ENCODE peak calls at places on chromosomes 16 and 17, in six cellular contexts. One of them, this sample, is unnamed.

GRCh38 chr17:37725021-37725585 is 19.8 kb downstream of the HNF1B start:
- DNase-seq in cardiac muscle cell: no peak
- DNase-seq in NCI-H774: no peak
- DNase-seq in NCI-H2081: no peak
- DNase-seq in HEK293T: no peak
- DNase-seq in GM13976: no peak
- DNase-seq in this sample: no peak

GRCh38 chr16:74083582-74083981 is 213.0 kb upstream of the PSMD7 start:
- DNase-seq in cardiac muscle cell: no peak
- DNase-seq in NCI-H774: no peak
- DNase-seq in NCI-H2081: no peak
- DNase-seq in HEK293T: no peak
- DNase-seq in GM13976: no peak
- DNase-seq in this sample: no peak

GRCh38 chr16:12027558-12027957 is 51.0 kb downstream of the SNX29 start:
- DNase-seq in cardiac muscle cell: no peak
- DNase-seq in NCI-H774: no peak
- DNase-seq in NCI-H2081: no peak
- DNase-seq in HEK293T: no peak
- DNase-seq in GM13976: no peak
- DNase-seq in this sample: no peak

GRCh38 chr16:549544-550263 is 10.5 kb upstream of the PRR35 start:
- DNase-seq in cardiac muscle cell: no peak
- DNase-seq in NCI-H774: no peak
- DNase-seq in NCI-H2081: no peak
- DNase-seq in HEK293T: no peak
- DNase-seq in GM13976: no peak
- DNase-seq in this sample: no peak

GRCh38 chr17:79834575-79835469 is 4.4 kb downstream of the CBX4 start:
- DNase-seq in cardiac muscle cell: peak
- DNase-seq in NCI-H774: no peak
- DNase-seq in NCI-H2081: no peak
- DNase-seq in HEK293T: peak
- DNase-seq in GM13976: peak
- DNase-seq in this sample: no peak

GRCh38 chr17:10824874-10825273 is 13.0 kb downstream of the PIRT start:
- DNase-seq in cardiac muscle cell: no peak
- DNase-seq in NCI-H774: no peak
- DNase-seq in NCI-H2081: no peak
- DNase-seq in HEK293T: no peak
- DNase-seq in GM13976: no peak
- DNase-seq in this sample: no peak

GRCh38 chr16:57145964-57146647 is 39.7 kb downstream of the PSME3IP1 start:
- DNase-seq in cardiac muscle cell: no peak
- DNase-seq in NCI-H774: no peak
- DNase-seq in NCI-H2081: no peak
- DNase-seq in HEK293T: no peak
- DNase-seq in GM13976: no peak
- DNase-seq in this sample: no peak

GRCh38 chr17:72677714-72678390 is 414.6 kb downstream of the SLC39A11 start:
- DNase-seq in cardiac muscle cell: no peak
- DNase-seq in NCI-H774: no peak
- DNase-seq in NCI-H2081: no peak
- DNase-seq in HEK293T: no peak
- DNase-seq in GM13976: no peak
- DNase-seq in this sample: no peak

GRCh38 chr17:63082273-63082861 is 116.3 kb downstream of the TANC2 start:
- DNase-seq in cardiac muscle cell: no peak
- DNase-seq in NCI-H774: no peak
- DNase-seq in NCI-H2081: no peak
- DNase-seq in HEK293T: no peak
- DNase-seq in GM13976: no peak
- DNase-seq in this sample: no peak

GRCh38 chr16:10566613-10567012 is 13.8 kb downstream of the EMP2 start:
- DNase-seq in cardiac muscle cell: no peak
- DNase-seq in NCI-H774: no peak
- DNase-seq in NCI-H2081: no peak
- DNase-seq in HEK293T: no peak
- DNase-seq in GM13976: no peak
- DNase-seq in this sample: no peak

GRCh38 chr16:48386559-48387312 is 1.5 kb upstream of the SIAH1 start:
- DNase-seq in cardiac muscle cell: no peak
- DNase-seq in NCI-H774: no peak
- DNase-seq in NCI-H2081: no peak
- DNase-seq in HEK293T: no peak
- DNase-seq in GM13976: no peak
- DNase-seq in this sample: no peak

GRCh38 chr17:43860927-43861622 is 14.1 kb downstream of the CD300LG start:
- DNase-seq in cardiac muscle cell: no peak
- DNase-seq in NCI-H774: no peak
- DNase-seq in NCI-H2081: no peak
- DNase-seq in HEK293T: no peak
- DNase-seq in GM13976: no peak
- DNase-seq in this sample: no peak

GRCh38 chr16:86789621-86790051 is 211.3 kb downstream of the FOXL1 start:
- DNase-seq in cardiac muscle cell: no peak
- DNase-seq in NCI-H774: no peak
- DNase-seq in NCI-H2081: no peak
- DNase-seq in HEK293T: no peak
- DNase-seq in GM13976: no peak
- DNase-seq in this sample: no peak

GRCh38 chr17:48970865-48971687 is 2.7 kb upstream of the GIP start:
- DNase-seq in cardiac muscle cell: no peak
- DNase-seq in NCI-H774: no peak
- DNase-seq in NCI-H2081: no peak
- DNase-seq in HEK293T: no peak
- DNase-seq in GM13976: no peak
- DNase-seq in this sample: no peak

GRCh38 chr17:17467720-17468119 is 9.1 kb upstream of the MED9 start:
- DNase-seq in cardiac muscle cell: no peak
- DNase-seq in NCI-H774: no peak
- DNase-seq in NCI-H2081: no peak
- DNase-seq in HEK293T: no peak
- DNase-seq in GM13976: no peak
- DNase-seq in this sample: no peak